ENCODE peak calls at places on chromosome 4, in five cellular contexts. B is SK-N-SH, F is Caco-2, T is Panc1, P is SJCRH30. H is an unnamed sample.

GRCh38 chr4:128516568-128516967 is 229.0 kb upstream of the PGRMC2 start:
- DNase-seq in F (no peak), B (no peak), P (no peak), T (no peak), H (no peak)

GRCh38 chr4:40682298-40683101 is 52.8 kb upstream of the RBM47 start:
- DNase-seq in F (no peak), B (no peak), P (no peak), T (no peak), H (no peak)

GRCh38 chr4:94567811-94568210 is 116.1 kb downstream of the PDLIM5 start:
- DNase-seq in T (no peak), B (no peak), F (no peak), P (no peak), H (no peak)

GRCh38 chr4:7424553-7425111 is 10.1 kb downstream of the PSAPL1 start:
- DNase-seq in F (peak; percentile 15), T (no peak), P (no peak), B (peak; percentile 22), H (peak; percentile 12)

GRCh38 chr4:20832821-20833220 is 132.6 kb downstream of the PACRGL start:
- DNase-seq in T (no peak), B (no peak), F (no peak), P (no peak), H (no peak)

GRCh38 chr4:139278956-139279722 is 886 bp downstream of the MGARP start:
- DNase-seq in P (peak; percentile 7), T (no peak), F (no peak), B (peak; percentile 36), H (no peak)

GRCh38 chr4:68451246-68452211 is 4.3 kb downstream of the TMPRSS11E start:
- DNase-seq in B (no peak), T (no peak), F (no peak), P (no peak), H (no peak)

GRCh38 chr4:92198711-92199110 is 105.1 kb upstream of the GRID2 start:
- DNase-seq in P (no peak), B (no peak), F (no peak), T (no peak), H (no peak)

GRCh38 chr4:1659104-1659725 is 24.9 kb downstream of the FAM53A start:
- DNase-seq in F (no peak), B (no peak), T (no peak), P (no peak), H (no peak)

GRCh38 chr4:168257663-168258235 is 60.8 kb downstream of the DDX60 start:
- DNase-seq in F (no peak), T (no peak), P (no peak), B (no peak), H (no peak)

GRCh38 chr4:86496094-86497060 is 97.7 kb upstream of the PTPN13 start:
- DNase-seq in P (peak; percentile 44), F (no peak), T (no peak), B (peak; percentile 52), H (peak; percentile 23)

GRCh38 chr4:117783716-117784115 is 250.6 kb upstream of the NDST3 start:
- DNase-seq in B (no peak), P (no peak), T (no peak), F (no peak), H (no peak)

GRCh38 chr4:137531951-137532868 is at the start of gene PCDH18:
- DNase-seq in T (no peak), B (peak; percentile 59), P (peak; percentile 84), F (peak; percentile 43), H (no peak)
- H3K4me3 ChIP-seq in T (peak within 1 kb of the TSS; percentile 72), B (peak within 1 kb of the TSS; percentile 88), P (peak within 1 kb of the TSS; percentile 66), F (peak within 1 kb of the TSS; percentile 6), H (no peak within 1 kb of the TSS)

DNA sequence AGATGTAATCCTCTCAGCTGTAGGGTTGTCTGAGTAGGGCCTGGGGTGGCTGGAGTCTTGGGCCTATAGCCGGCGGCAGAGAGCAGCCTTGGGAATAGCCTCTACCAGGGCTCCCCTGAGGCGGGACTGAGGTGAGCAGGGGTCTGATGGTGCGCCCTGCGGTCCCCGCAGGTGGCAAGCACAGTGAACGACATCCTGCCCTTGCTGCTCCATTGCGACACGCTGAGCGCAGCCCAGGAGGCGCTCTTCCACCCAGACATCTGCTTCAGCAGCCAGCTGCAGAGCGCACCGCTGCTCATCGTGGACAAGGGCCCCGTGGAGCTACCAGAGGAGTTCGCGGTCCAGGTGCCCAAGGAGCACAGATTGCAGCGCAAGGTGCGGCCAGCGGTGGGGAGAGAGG is 317.0 kb downstream of the ADGRL3 start:
- DNase-seq in F (no peak), B (no peak), P (no peak), T (no peak), H (no peak)
- H3K4me3 ChIP-seq in F (no peak overlapping the region), B (no peak overlapping the region), P (no peak overlapping the region), T (no peak overlapping the region), H (no peak overlapping the region)

GRCh38 chr4:133152801-133153526 is 3.9 kb downstream of the PCDH10 start:
- DNase-seq in T (no peak), F (no peak), P (no peak), B (no peak), H (no peak)

GRCh38 chr4:133151681-133152329 is 2.7 kb downstream of the PCDH10 start:
- DNase-seq in F (no peak), T (no peak), B (peak; percentile 44), P (no peak), H (peak; percentile 69)

GRCh38 chr4:133151301-133151680 is 2.2 kb downstream of the PCDH10 start:
- DNase-seq in B (no peak), F (no peak), T (no peak), P (no peak), H (peak; percentile 66)

GRCh38 chr4:133150643-133151300 is 1.7 kb downstream of the PCDH10 start:
- DNase-seq in P (no peak), B (peak; percentile 20), T (no peak), F (no peak), H (peak; percentile 49)

GRCh38 chr4:133152330-133152791 is 3.3 kb downstream of the PCDH10 start:
- DNase-seq in F (no peak), P (no peak), T (no peak), B (no peak), H (no peak)
- H3K4me3 ChIP-seq in F (no peak overlapping the region), P (no peak overlapping the region), T (no peak overlapping the region), B (peak overlapping the region; percentile 7), H (peak overlapping the region; percentile 66)

GRCh38 chr4:89838005-89838404 is 1.0 kb upstream of the SNCA start:
- DNase-seq in F (no peak), B (peak; percentile 47), T (no peak), P (peak; percentile 52), H (peak; percentile 36)
- H3K4me3 ChIP-seq in F (peak overlapping the region; percentile 52), B (peak overlapping the region; percentile 76), T (peak overlapping the region; percentile 53), P (peak overlapping the region; percentile 89), H (peak overlapping the region; percentile 59)

GRCh38 chr4:2799971-2800690 is 7.2 kb downstream of the SH3BP2 start:
- DNase-seq in T (no peak), B (no peak), F (no peak), P (peak; percentile 37), H (no peak)
- H3K4me3 ChIP-seq in T (peak overlapping the region; percentile 29), B (no peak overlapping the region), F (no peak overlapping the region), P (peak overlapping the region; percentile 29), H (no peak overlapping the region)

GRCh38 chr4:153468587-153468986 is 2.4 kb downstream of the TMEM131L start:
- DNase-seq in B (peak; percentile 53), P (no peak), F (no peak), T (no peak), H (no peak)
- H3K4me3 ChIP-seq in B (peak overlapping the region; percentile 82), P (peak overlapping the region; percentile 98), F (no peak overlapping the region), T (no peak overlapping the region), H (no peak overlapping the region)

DNA sequence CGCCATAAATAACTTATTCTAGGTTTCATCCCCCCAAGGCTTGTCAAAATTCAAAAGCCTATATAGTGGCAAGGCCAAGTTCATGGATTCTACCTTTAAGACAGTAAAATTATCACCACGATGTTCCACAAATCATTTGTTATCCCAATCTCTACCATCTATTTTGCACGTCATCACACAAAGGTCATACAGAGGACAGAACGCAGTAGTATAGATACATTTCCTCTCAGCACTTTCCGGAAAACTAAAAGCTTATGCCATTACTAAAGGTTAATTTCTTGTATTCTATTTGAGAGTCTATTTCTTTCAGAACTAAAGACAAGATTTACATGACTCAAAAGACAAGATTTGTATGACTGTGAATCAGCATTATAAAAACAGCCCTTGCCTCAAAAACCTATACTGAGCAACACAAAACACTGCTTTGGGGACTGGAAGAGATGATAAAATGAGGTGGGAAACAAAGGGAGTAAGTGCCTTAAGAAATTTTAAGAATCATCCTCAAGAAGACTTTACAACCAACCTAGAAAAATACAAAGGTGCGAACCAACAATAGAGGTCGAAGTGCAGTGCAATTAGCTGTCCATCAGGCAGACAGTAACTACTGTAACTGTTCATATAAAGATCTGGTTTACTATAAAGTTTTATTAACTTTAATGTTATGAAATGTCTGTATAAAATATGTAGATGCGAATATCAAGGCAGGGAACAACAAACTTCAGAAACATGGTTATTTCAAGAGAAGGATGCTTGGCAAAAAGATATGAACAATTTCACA is 7.6 kb downstream of the UBE2D3 start:
- DNase-seq in F (no peak), B (no peak), T (no peak), P (no peak), H (no peak)
- H3K4me3 ChIP-seq in F (no peak overlapping the region), B (no peak overlapping the region), T (no peak overlapping the region), P (no peak overlapping the region), H (no peak overlapping the region)

DNA sequence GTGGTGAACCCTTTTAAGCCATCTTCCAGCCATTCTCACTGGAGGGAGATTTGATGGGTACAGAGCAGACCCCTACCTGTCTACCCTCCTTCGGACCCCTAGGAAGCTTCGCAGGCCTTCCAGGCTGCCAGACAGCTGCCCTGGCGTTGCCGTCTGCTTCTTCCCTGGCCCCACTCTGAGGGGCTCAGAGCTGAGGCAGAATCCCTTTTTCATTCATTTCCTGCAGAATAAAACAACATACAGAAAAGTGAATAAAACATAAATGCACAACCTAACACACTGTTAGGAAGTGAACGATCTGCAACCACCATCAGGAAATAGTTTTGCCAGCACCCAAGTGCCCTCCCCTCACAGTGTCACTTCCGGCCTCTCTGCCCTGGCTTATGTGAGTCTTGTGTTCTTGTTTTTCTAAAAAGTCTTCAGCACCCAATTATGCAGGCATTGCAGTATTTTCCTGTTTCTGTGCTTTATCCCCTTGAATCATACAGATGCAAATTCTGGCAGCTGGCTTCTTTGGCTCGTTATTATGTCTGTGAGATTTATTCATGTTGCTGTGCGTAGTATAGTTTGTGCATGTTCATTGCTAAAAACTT is 5.6 kb upstream of the ADD1 start:
- DNase-seq in B (peak; percentile 30), F (no peak), T (no peak), P (no peak), H (no peak)
- H3K4me3 ChIP-seq in B (no peak overlapping the region), F (no peak overlapping the region), T (no peak overlapping the region), P (no peak overlapping the region), H (no peak overlapping the region)